ENCODE peak calls at places on chromosomes 3 and 15, in six cellular contexts. Z is choroid plexus epithelial cell, D is GM20000, L is omental fat pad, M is PC-9, Q is mammary epithelial cell. O is an unnamed sample.

GRCh38 chr15:51132384-51133139 is 37.9 kb upstream of the TNFAIP8L3 start:
- DNase-seq in Z (peak; percentile 100), D (peak; percentile 34), L (no peak), M (no peak), Q (peak; percentile 72), O (peak; percentile 85)

GRCh38 chr15:60374628-60375081 is 23.1 kb downstream of the ANXA2 start:
- DNase-seq in Z (peak; percentile 97), D (no peak), L (no peak), M (peak; percentile 90), Q (peak; percentile 96), O (peak; percentile 95)

GRCh38 chr3:87298111-87298718 is 21.8 kb upstream of the POU1F1 start:
- DNase-seq in Z (peak; percentile 72), D (peak; percentile 16), L (no peak), M (no peak), Q (peak; percentile 22), O (peak; percentile 29)

GRCh38 chr3:151395806-151396205 is 11.3 kb upstream of the P2RY12 start:
- DNase-seq in Z (no peak), D (no peak), L (no peak), M (no peak), Q (peak; percentile 90), O (no peak)

GRCh38 chr3:71972031-71972430 is 187.1 kb upstream of the PROK2 start:
- DNase-seq in Z (no peak), D (no peak), L (no peak), M (no peak), Q (peak; percentile 92), O (no peak)

GRCh38 chr15:43748376-43748775 is 2.1 kb downstream of the PDIA3 start:
- DNase-seq in Z (peak; percentile 34), D (no peak), L (no peak), M (no peak), Q (peak; percentile 4), O (no peak)

GRCh38 chr15:56940388-56940787 is 21.9 kb downstream of the TCF12 start:
- DNase-seq in Z (no peak), D (no peak), L (no peak), M (no peak), Q (no peak), O (no peak)

GRCh38 chr15:97968380-97968779 is 7.9 kb downstream of the ARRDC4 start:
- DNase-seq in Z (peak; percentile 32), D (no peak), L (no peak), M (no peak), Q (no peak), O (peak; percentile 94)

GRCh38 chr15:46900992-46901391 is 816.3 kb upstream of the SEMA6D start:
- DNase-seq in Z (no peak), D (no peak), L (no peak), M (no peak), Q (no peak), O (no peak)

GRCh38 chr3:175355801-175356335 is 496.7 kb downstream of the NAALADL2 start:
- DNase-seq in Z (no peak), D (no peak), L (no peak), M (no peak), Q (no peak), O (no peak)

GRCh38 chr3:177776656-177777055 is 579.4 kb upstream of the TBL1XR1 start:
- DNase-seq in Z (peak; percentile 99), D (no peak), L (no peak), M (peak; percentile 93), Q (peak; percentile 98), O (peak; percentile 98)

GRCh38 chr15:22979069-22979698 is 984 bp downstream of the CYFIP1 start:
- DNase-seq in Z (peak; percentile 57), D (peak; percentile 79), L (no peak), M (no peak), Q (peak; percentile 60), O (no peak)

GRCh38 chr15:73530649-73531048 is 87.7 kb downstream of the REC114 start:
- DNase-seq in Z (peak; percentile 33), D (no peak), L (no peak), M (peak; percentile 72), Q (no peak), O (no peak)

GRCh38 chr15:39585394-39585841 is 4.5 kb downstream of the THBS1 start:
- DNase-seq in Z (no peak), D (no peak), L (no peak), M (no peak), Q (peak; percentile 56), O (no peak)

GRCh38 chr15:51190424-51191068 is 95.8 kb upstream of the TNFAIP8L3 start:
- DNase-seq in Z (no peak), D (no peak), L (no peak), M (no peak), Q (no peak), O (no peak)

GRCh38 chr3:149969945-149970715 is 565 bp downstream of the PFN2 start:
- DNase-seq in Z (peak; percentile 91), D (peak; percentile 84), L (peak; percentile 51), M (peak; percentile 79), Q (peak; percentile 79), O (peak; percentile 80)

GRCh38 chr3:195203631-195204030 is 67.3 kb downstream of the XXYLT1 start:
- DNase-seq in Z (no peak), D (no peak), L (no peak), M (no peak), Q (no peak), O (no peak)

GRCh38 chr15:58473720-58474119 is 41.9 kb downstream of the LIPC start:
- DNase-seq in Z (peak; percentile 91), D (no peak), L (no peak), M (peak; percentile 94), Q (peak; percentile 93), O (peak; percentile 65)

DNA sequence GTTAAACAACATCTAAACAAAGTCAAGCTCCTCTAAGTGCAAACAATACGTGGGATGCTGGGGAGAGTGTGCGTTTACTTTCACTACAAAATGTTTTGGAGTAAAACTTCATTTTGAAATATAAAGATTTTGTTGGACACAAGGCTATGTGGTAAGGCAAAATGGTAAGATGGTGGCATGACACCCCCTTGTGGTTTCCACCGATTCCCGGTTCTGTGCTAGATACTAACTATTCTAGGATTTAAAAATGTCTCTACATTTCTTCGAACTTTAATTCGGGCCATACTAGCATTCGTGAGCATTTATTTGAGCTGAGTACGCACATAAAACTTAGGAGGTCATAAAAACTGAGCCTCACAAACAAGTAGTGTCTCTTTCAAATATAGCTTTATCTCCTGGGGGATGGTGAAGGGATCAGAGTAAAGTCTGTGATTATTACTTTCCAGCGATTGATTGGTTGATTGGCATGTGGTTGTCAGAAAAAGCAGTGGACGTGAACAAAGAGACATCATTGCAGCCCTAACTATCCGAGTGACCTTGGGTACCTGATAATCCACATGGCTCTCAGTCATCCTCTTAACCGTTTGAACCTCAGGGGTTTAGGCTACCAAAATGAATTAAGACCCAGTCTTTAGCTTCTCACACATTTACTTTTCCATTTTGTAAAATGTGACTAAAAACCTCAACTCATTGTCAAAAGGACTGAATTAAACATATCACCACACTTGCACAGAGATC is 1.1 kb upstream of the ZNF639 start:
- DNase-seq in Z (peak; percentile 77), D (no peak), L (no peak), M (no peak), Q (peak; percentile 41), O (peak; percentile 28)
- TF ChIP-seq CTCF in Z (peak; percentile 78), D (peak; percentile 4), L (no peak), M (peak; percentile 55), Q (peak; percentile 31), O (peak; percentile 51)

GRCh38 chr15:68316061-68316804 is 38.7 kb downstream of the FEM1B start:
- DNase-seq in Z (peak; percentile 63), D (no peak), L (peak; percentile 10), M (no peak), Q (no peak), O (no peak)
- TF ChIP-seq CTCF in Z (peak; percentile 84), D (peak; percentile 36), L (no peak), M (no peak), Q (no peak), O (peak; percentile 65)

GRCh38 chr3:61360297-61360696 is 109.0 kb upstream of the FHIT start:
- DNase-seq in Z (peak; percentile 2), D (no peak), L (no peak), M (no peak), Q (no peak), O (no peak)
- TF ChIP-seq CTCF in Z (no peak), D (no peak), L (no peak), M (no peak), Q (no peak), O (no peak)

DNA sequence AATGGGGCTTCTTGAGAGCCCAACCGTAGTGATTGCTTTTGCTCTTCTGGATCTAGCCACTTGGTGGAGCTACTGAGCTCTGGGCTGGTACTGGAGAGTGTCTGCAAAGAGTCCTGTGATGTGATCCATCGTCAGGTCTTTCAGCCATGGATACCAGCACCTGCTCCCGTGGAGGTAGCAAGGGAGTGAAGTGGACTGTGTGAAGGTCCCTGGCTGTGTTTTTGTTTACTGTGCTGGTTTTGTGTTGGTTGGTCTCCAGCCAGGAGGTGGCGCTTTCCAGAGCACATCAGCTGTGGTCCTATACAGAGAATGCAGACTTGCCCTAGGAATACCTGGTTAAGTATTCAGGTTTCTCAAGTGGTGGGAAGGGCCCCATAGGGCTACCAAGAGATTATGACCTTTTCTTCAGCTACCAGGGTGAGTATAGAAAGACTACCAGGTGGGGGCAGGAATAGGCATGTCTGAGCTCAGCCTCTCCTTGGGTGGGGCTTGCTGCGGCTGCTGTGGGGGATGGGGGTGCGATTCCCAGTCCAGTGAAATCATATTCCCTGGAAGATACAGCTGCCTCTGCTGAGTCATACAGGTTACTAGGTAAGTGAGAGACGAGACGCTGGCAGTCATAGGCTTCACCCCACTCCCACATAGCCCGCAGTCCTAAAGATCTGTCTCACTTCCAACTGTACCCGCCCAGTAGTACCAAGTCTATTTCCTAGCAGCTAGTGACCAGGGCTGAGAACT is 733.7 kb downstream of the ZNF385D start:
- DNase-seq in Z (no peak), D (no peak), L (no peak), M (no peak), Q (peak; percentile 85), O (no peak)
- TF ChIP-seq CTCF in Z (peak; percentile 7), D (peak; percentile 14), L (no peak), M (peak; percentile 52), Q (peak; percentile 2), O (no peak)

GRCh38 chr15:79340315-79340602 is 29.3 kb downstream of the TMED3 start:
- DNase-seq in Z (no peak), D (no peak), L (no peak), M (no peak), Q (no peak), O (no peak)
- TF ChIP-seq CTCF in Z (no peak), D (no peak), L (no peak), M (peak; percentile 46), Q (no peak), O (no peak)

DNA sequence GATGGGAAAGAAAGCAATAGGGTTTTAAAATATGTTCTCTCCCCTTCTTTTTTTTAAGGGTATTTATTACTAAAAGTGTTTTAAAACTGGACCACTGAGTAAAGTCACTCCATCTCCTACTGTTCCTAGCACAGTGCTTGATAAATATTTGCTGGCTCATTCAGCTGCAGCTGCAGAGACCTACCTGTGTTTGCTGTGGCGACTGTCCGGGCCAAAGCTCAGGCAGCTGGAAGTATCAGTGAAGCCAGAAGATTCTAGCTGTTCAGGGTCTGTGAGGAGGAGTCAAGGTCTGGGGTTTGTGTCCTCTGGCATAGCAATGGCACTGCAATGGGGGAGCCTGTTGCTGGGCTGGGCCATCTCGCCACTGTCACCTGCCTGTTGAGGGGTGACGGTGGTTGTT is 109.9 kb downstream of the RPLP1 start:
- DNase-seq in Z (no peak), D (no peak), L (no peak), M (no peak), Q (no peak), O (no peak)
- TF ChIP-seq CTCF in Z (no peak), D (no peak), L (no peak), M (no peak), Q (no peak), O (no peak)

O was measured in astrocyte of the cerebellum.